ENCODE peak calls at places on chromosomes 11 and 22, in nine cellular contexts. Z, X, O, L, S, R, V, Q and N are unnamed samples.
A peak's percentile ranks its signal among the peaks of the same experiment; 100 is the strongest.

GRCh38 chr11:10619281-10619680 is 50.8 kb upstream of the LYVE1 start:
- DNase-seq in S (no peak), V (no peak), R (no peak), O (no peak), X (no peak), L (no peak), Z (no peak), Q (no peak), N (no peak)

GRCh38 chr11:3853935-3854659 is 1.4 kb upstream of the STIM1 start:
- DNase-seq in S (no peak), L (no peak), X (peak; percentile 39), O (peak; percentile 60), R (peak; percentile 84), Z (no peak), Q (no peak), V (peak; percentile 40), N (no peak)

GRCh38 chr11:82080160-82080559 is 653.5 kb downstream of the FAM181B start:
- DNase-seq in R (no peak), Q (no peak), O (no peak), V (no peak), X (no peak), S (peak; percentile 35), Z (peak; percentile 29), L (no peak), N (no peak)

GRCh38 chr11:119615003-119615878 is 113.8 kb downstream of the NECTIN1 start:
- DNase-seq in O (no peak), V (no peak), L (no peak), Q (peak; percentile 83), R (no peak), S (peak; percentile 75), Z (peak; percentile 61), X (no peak), N (peak; percentile 74)

GRCh38 chr11:118921929-118922744 is 3.6 kb downstream of the BCL9L start:
- DNase-seq in Q (peak; percentile 71), L (peak; percentile 85), O (peak; percentile 87), R (no peak), Z (no peak), S (peak; percentile 51), V (peak; percentile 72), X (peak; percentile 88), N (peak; percentile 50)

GRCh38 chr11:17513853-17514252 is 30.4 kb downstream of the USH1C start:
- DNase-seq in X (no peak), Q (no peak), V (no peak), S (no peak), L (no peak), Z (no peak), R (no peak), O (no peak), N (no peak)

GRCh38 chr22:18031670-18032454 is 7.5 kb upstream of the MICAL3 start:
- DNase-seq in Z (peak; percentile 85), O (no peak), V (no peak), X (no peak), L (no peak), R (no peak), S (peak; percentile 82), Q (peak; percentile 82), N (no peak)

GRCh38 chr11:63535734-63536133 is 874 bp upstream of the PLAAT4 start:
- DNase-seq in R (peak; percentile 28), L (no peak), V (no peak), Z (no peak), O (no peak), S (no peak), Q (no peak), X (no peak), N (no peak)

GRCh38 chr11:69400769-69401590 is 80.5 kb upstream of the LINC01488 start:
- DNase-seq in L (no peak), X (no peak), S (no peak), Q (no peak), O (no peak), R (no peak), Z (no peak), V (no peak), N (no peak)

GRCh38 chr11:84117394-84117793 is 831.2 kb upstream of the CCDC90B start:
- DNase-seq in V (no peak), L (no peak), O (no peak), S (no peak), Q (peak; percentile 3), X (no peak), Z (peak; percentile 47), R (no peak), N (no peak)

GRCh38 chr11:83219095-83219494 is 25.6 kb downstream of the ANKRD42 start:
- DNase-seq in Z (no peak), V (peak; percentile 37), L (no peak), Q (no peak), R (no peak), X (no peak), O (no peak), S (peak; percentile 37), N (no peak)

GRCh38 chr11:129787518-129787917 is 28.1 kb upstream of the TMEM45B start:
- DNase-seq in R (no peak), O (no peak), Z (no peak), L (no peak), S (no peak), X (no peak), V (no peak), Q (peak; percentile 23), N (no peak)

GRCh38 chr22:23068096-23068831 is 2.1 kb upstream of the GNAZ start:
- DNase-seq in S (no peak), Q (no peak), X (peak; percentile 22), L (peak; percentile 39), O (no peak), V (peak; percentile 3), Z (no peak), R (no peak), N (no peak)

GRCh38 chr11:65014146-65014960 is at the start of gene ARL2:
- DNase-seq in Q (peak; percentile 77), O (no peak), R (no peak), Z (no peak), S (peak; percentile 51), L (no peak), V (no peak), X (peak; percentile 36), N (no peak)

GRCh38 chr11:30196400-30197206 is 34.2 kb upstream of the FSHB start:
- DNase-seq in O (peak; percentile 57), Z (peak; percentile 53), S (peak; percentile 85), R (peak; percentile 19), L (peak; percentile 57), V (peak; percentile 83), Q (peak; percentile 7), X (peak; percentile 80), N (peak; percentile 17)

GRCh38 chr11:64571410-64572091 is 19.5 kb upstream of the SLC22A12 start:
- DNase-seq in Q (peak; percentile 96), R (no peak), V (peak; percentile 80), Z (no peak), L (no peak), O (peak; percentile 54), X (no peak), S (no peak), N (no peak)

GRCh38 chr22:20219667-20220628 is 48.2 kb downstream of the RTN4R start:
- DNase-seq in R (no peak), L (no peak), O (no peak), Q (no peak), Z (no peak), V (no peak), X (no peak), S (peak; percentile 45), N (no peak)

DNA sequence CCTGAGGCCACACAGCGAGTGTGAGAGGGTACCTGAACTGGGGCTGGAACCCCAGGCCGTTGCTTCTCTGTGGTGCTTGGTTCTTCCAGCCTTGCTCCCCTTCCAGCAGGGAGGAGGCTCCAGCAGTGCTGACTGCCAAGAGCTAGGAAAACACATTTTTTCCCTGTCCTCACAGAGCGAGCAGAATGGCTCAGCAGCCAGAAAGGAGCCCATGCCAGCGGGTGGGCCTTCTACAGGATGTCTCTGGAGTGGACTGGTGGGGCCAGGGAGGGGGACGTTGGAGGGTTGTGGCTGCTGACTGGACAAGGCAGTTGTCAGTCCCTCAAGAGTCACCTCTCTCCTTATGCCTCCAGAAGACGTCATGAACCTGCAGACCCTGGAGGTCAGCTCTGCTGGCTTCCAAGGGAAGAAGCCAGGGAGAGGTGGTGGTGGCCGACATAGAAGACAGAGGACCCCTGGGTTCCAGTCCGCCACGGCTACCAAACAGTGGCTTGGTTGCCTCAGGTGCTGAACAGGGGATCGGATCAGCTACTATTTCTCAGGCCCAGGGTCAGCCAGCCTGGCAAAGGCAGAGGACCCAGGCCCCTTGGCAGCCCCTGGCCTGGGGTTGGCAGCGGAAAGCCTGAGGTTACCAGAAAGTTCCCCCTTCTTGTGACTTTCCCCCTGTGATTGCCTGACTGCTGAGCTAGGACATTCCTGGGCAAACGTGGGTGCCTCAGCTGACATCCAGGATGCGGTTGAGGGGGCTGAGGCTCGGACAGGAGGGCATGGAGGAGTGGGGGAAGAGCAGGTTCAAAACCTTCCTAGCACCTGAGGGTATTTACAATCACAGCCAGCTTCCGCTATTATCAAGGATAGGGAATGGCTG is 3.7 kb downstream of the MAFF start:
- DNase-seq in Q (no peak), L (peak; percentile 64), R (no peak), X (no peak), V (no peak), Z (peak; percentile 78), O (peak; percentile 58), S (no peak), N (peak; percentile 40)
- H3K27ac ChIP-seq in Q (peak overlapping the region; percentile 95), L (peak overlapping the region; percentile 99), R (no peak overlapping the region), X (peak overlapping the region; percentile 100), V (no peak overlapping the region), Z (peak overlapping the region; percentile 99), O (no peak overlapping the region), S (peak overlapping the region; percentile 16), N (peak overlapping the region; percentile 82)

GRCh38 chr11:12005061-12005460 is 3.4 kb downstream of the DKK3 start:
- DNase-seq in S (no peak), L (no peak), V (no peak), X (no peak), R (no peak), O (no peak), Q (no peak), Z (no peak), N (no peak)
- H3K27ac ChIP-seq in S (no peak overlapping the region), L (no peak overlapping the region), V (no peak overlapping the region), X (peak overlapping the region; percentile 52), R (no peak overlapping the region), O (no peak overlapping the region), Q (no peak overlapping the region), Z (no peak overlapping the region), N (no peak overlapping the region)

GRCh38 chr11:108838804-108839128 is 173.9 kb downstream of the DDX10 start:
- DNase-seq in R (no peak), V (no peak), O (no peak), S (no peak), X (no peak), Q (no peak), Z (no peak), L (no peak), N (no peak)
- H3K27ac ChIP-seq in R (no peak overlapping the region), V (no peak overlapping the region), O (no peak overlapping the region), S (no peak overlapping the region), X (no peak overlapping the region), Q (no peak overlapping the region), Z (no peak overlapping the region), L (no peak overlapping the region), N (no peak overlapping the region)

DNA sequence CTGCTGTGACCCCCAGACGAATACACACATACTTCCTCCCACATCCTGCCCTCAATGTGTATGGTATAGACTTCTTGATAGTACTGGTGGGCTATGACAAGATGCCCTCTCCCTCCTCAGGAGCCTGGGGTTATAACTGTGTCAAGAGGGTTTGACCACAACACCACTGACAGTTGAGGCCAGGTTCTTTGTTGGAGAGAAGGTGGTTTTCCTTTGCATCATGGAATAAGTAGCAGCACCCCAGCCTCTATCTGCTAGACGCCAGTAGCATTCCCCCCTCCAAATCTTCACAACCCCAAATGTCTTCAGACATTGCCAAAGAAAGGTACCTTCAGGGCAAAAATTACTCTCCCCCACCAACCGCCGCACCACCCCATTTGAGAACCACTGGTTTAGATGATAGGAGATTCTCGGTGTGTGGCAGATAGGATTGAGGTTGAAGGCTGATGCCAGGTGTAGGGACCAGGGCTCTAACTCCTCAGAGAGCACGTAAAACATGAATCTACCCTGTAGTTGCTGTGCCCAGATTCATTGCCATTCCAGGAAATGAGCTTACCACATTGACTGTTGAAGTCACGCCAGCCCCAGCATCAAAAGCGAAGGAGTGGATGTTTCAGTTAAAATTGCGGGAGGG is 5.5 kb upstream of the MYO18B start:
- DNase-seq in Q (no peak), X (no peak), R (peak; percentile 6), S (no peak), V (no peak), O (no peak), Z (no peak), L (no peak), N (no peak)
- H3K27ac ChIP-seq in Q (no peak overlapping the region), X (no peak overlapping the region), R (no peak overlapping the region), S (no peak overlapping the region), V (no peak overlapping the region), O (no peak overlapping the region), Z (no peak overlapping the region), L (no peak overlapping the region), N (no peak overlapping the region)